ENCODE peak calls at places on chromosomes 4 and X, in four cellular contexts. P, I, K and C are unnamed samples.

GRCh38 chrX:3638280-3638873 is 75.1 kb downstream of the PRKX start:
- DNase-seq in P (peak), I (peak), K (peak), C (no peak)

GRCh38 chr4:5979981-5980380 is 38.2 kb downstream of the C4orf50 start:
- DNase-seq in P (peak), I (peak), K (no peak), C (peak)

GRCh38 chr4:112526061-112526460 is 10.1 kb upstream of the NEUROG2 start:
- DNase-seq in P (peak), I (no peak), K (no peak), C (no peak)

GRCh38 chr4:151583188-151583587 is 174.2 kb downstream of the FHIP1A start:
- DNase-seq in P (no peak), I (no peak), K (no peak), C (no peak)

GRCh38 chr4:159210975-159211374 is 108.1 kb downstream of the RAPGEF2 start:
- DNase-seq in P (no peak), I (no peak), K (no peak), C (no peak)

GRCh38 chr4:185115827-185116232 is 27.2 kb upstream of the SLC25A4 start:
- DNase-seq in P (no peak), I (peak), K (no peak), C (no peak)

GRCh38 chrX:24259544-24260240 is 54.2 kb downstream of the SUPT20HL2 start:
- DNase-seq in P (peak), I (peak), K (no peak), C (peak)

GRCh38 chr4:5206391-5206790 is 155.1 kb downstream of the STK32B start:
- DNase-seq in P (peak), I (peak), K (no peak), C (no peak)

GRCh38 chr4:140871368-140871767 is 115.2 kb upstream of the TBC1D9 start:
- DNase-seq in P (no peak), I (no peak), K (no peak), C (no peak)

GRCh38 chrX:107324493-107325310 is 118.3 kb downstream of the DNAAF6 start:
- DNase-seq in P (peak), I (peak), K (no peak), C (no peak)

GRCh38 chr4:27921236-27921635 is 1060.6 kb downstream of the STIM2 start:
- DNase-seq in P (no peak), I (no peak), K (no peak), C (no peak)

GRCh38 chrX:153642313-153642654 is 4.7 kb upstream of the DUSP9 start:
- DNase-seq in P (peak), I (no peak), K (no peak), C (no peak)

GRCh38 chrX:146396409-146396808 is 413.2 kb upstream of the CXorf51B start:
- DNase-seq in P (no peak), I (no peak), K (no peak), C (no peak)

GRCh38 chr4:164937576-164938270 is 39.7 kb downstream of the TRIM61 start:
- DNase-seq in P (peak), I (peak), K (no peak), C (no peak)

GRCh38 chrX:29699214-29699613 is 516.1 kb upstream of the MAGEB2 start:
- DNase-seq in P (no peak), I (no peak), K (no peak), C (no peak)

GRCh38 chrX:36961590-36961989 is 46.6 kb upstream of the FAM47C start:
- DNase-seq in P (no peak), I (no peak), K (no peak), C (no peak)

GRCh38 chrX:130981836-130982235 is 76.3 kb upstream of the ARHGAP36 start:
- DNase-seq in P (no peak), I (no peak), K (no peak), C (no peak)

GRCh38 chrX:3548743-3549441 is 164.6 kb downstream of the PRKX start:
- DNase-seq in P (peak), I (no peak), K (no peak), C (no peak)

GRCh38 chr4:71130827-71131603 is 137.6 kb downstream of the DCK start:
- DNase-seq in P (peak), I (peak), K (no peak), C (no peak)

GRCh38 chr4:41814565-41814964 is 66.0 kb upstream of the PHOX2B start:
- DNase-seq in P (peak), I (no peak), K (no peak), C (no peak)

GRCh38 chr4:147567276-147567675 is 49.9 kb upstream of the TMEM184C start:
- DNase-seq in P (no peak), I (no peak), K (no peak), C (no peak)

GRCh38 chrX:149286940-149287349 is 218.2 kb downstream of the IDS start:
- DNase-seq in P (peak), I (peak), K (peak), C (peak)

GRCh38 chrX:8364369-8365141 is 100.1 kb upstream of the VCX3B start:
- DNase-seq in P (no peak), I (peak), K (no peak), C (no peak)

GRCh38 chrX:2928127-2928582 is 984 bp downstream of the ARSD start:
- DNase-seq in P (peak), I (peak), K (no peak), C (no peak)

GRCh38 chr4:136687118-136687517 is 845.2 kb downstream of the PCDH18 start:
- DNase-seq in P (no peak), I (no peak), K (no peak), C (no peak)

GRCh38 chr4:6758732-6759131 is 23.8 kb upstream of the KIAA0232 start:
- DNase-seq in P (no peak), I (no peak), K (no peak), C (no peak)

GRCh38 chrX:37726346-37726745 is 40.8 kb downstream of the XK start:
- DNase-seq in P (no peak), I (no peak), K (no peak), C (no peak)

GRCh38 chrX:19698125-19698524 is 182.8 kb upstream of the MAP3K15 start:
- DNase-seq in P (peak), I (no peak), K (no peak), C (no peak)

GRCh38 chr4:125268065-125268755 is 46.5 kb upstream of the FAT4 start:
- DNase-seq in P (no peak), I (no peak), K (no peak), C (no peak)